ENCODE peak calls at places on chromosomes 2 and 18, in ten cellular contexts. One of them, this sample, is unnamed.

GRCh38 chr2:180679693-180680092 is 300.7 kb upstream of the UBE2E3 start:
- DNase-seq in tibial artery: no peak
- DNase-seq in fibroblast of lung: no peak
- DNase-seq in psoas muscle: no peak
- DNase-seq in sigmoid colon: no peak
- DNase-seq in endodermal cell: peak; percentile 76
- DNase-seq in body of pancreas: no peak
- DNase-seq in breast epithelium: no peak
- DNase-seq in mammary epithelial cell: no peak
- DNase-seq in lower lobe of right lung: no peak
- DNase-seq in this sample: no peak

GRCh38 chr18:58449366-58449935 is 179.4 kb downstream of the ALPK2 start:
- DNase-seq in tibial artery: no peak
- DNase-seq in fibroblast of lung: no peak
- DNase-seq in psoas muscle: no peak
- DNase-seq in sigmoid colon: no peak
- DNase-seq in endodermal cell: peak; percentile 67
- DNase-seq in body of pancreas: no peak
- DNase-seq in breast epithelium: no peak
- DNase-seq in mammary epithelial cell: peak; percentile 36
- DNase-seq in lower lobe of right lung: no peak
- DNase-seq in this sample: no peak

GRCh38 chr2:137229834-137230233 is 464.5 kb downstream of the THSD7B start:
- DNase-seq in tibial artery: no peak
- DNase-seq in fibroblast of lung: no peak
- DNase-seq in psoas muscle: no peak
- DNase-seq in sigmoid colon: no peak
- DNase-seq in endodermal cell: no peak
- DNase-seq in body of pancreas: no peak
- DNase-seq in breast epithelium: no peak
- DNase-seq in mammary epithelial cell: no peak
- DNase-seq in lower lobe of right lung: no peak
- DNase-seq in this sample: no peak

GRCh38 chr2:119756837-119757236 is 2.9 kb upstream of the PTPN4 start:
- DNase-seq in tibial artery: peak; percentile 72
- DNase-seq in fibroblast of lung: peak; percentile 94
- DNase-seq in psoas muscle: peak; percentile 78
- DNase-seq in sigmoid colon: no peak
- DNase-seq in endodermal cell: no peak
- DNase-seq in body of pancreas: peak; percentile 63
- DNase-seq in breast epithelium: no peak
- DNase-seq in mammary epithelial cell: peak; percentile 83
- DNase-seq in lower lobe of right lung: no peak
- DNase-seq in this sample: peak; percentile 73

GRCh38 chr2:47344890-47345583 is 57.9 kb upstream of the MSH2 start:
- DNase-seq in tibial artery: peak; percentile 33
- DNase-seq in fibroblast of lung: peak; percentile 88
- DNase-seq in psoas muscle: peak; percentile 46
- DNase-seq in sigmoid colon: peak; percentile 76
- DNase-seq in endodermal cell: peak; percentile 99
- DNase-seq in body of pancreas: peak; percentile 77
- DNase-seq in breast epithelium: peak; percentile 66
- DNase-seq in mammary epithelial cell: no peak
- DNase-seq in lower lobe of right lung: peak; percentile 86
- DNase-seq in this sample: peak; percentile 62

GRCh38 chr2:41879367-41879871 is 168.4 kb upstream of the PKDCC start:
- DNase-seq in tibial artery: no peak
- DNase-seq in fibroblast of lung: peak; percentile 76
- DNase-seq in psoas muscle: no peak
- DNase-seq in sigmoid colon: no peak
- DNase-seq in endodermal cell: no peak
- DNase-seq in body of pancreas: no peak
- DNase-seq in breast epithelium: no peak
- DNase-seq in mammary epithelial cell: no peak
- DNase-seq in lower lobe of right lung: no peak
- DNase-seq in this sample: no peak

GRCh38 chr18:60372598-60372997 is at the start of gene MC4R:
- DNase-seq in tibial artery: no peak
- DNase-seq in fibroblast of lung: peak; percentile 80
- DNase-seq in psoas muscle: no peak
- DNase-seq in sigmoid colon: no peak
- DNase-seq in endodermal cell: peak; percentile 71
- DNase-seq in body of pancreas: no peak
- DNase-seq in breast epithelium: no peak
- DNase-seq in mammary epithelial cell: peak; percentile 35
- DNase-seq in lower lobe of right lung: no peak
- DNase-seq in this sample: peak; percentile 51

GRCh38 chr2:158211516-158211915 is 109.8 kb downstream of the UPP2 start:
- DNase-seq in tibial artery: no peak
- DNase-seq in fibroblast of lung: peak; percentile 20
- DNase-seq in psoas muscle: no peak
- DNase-seq in sigmoid colon: no peak
- DNase-seq in endodermal cell: no peak
- DNase-seq in body of pancreas: no peak
- DNase-seq in breast epithelium: no peak
- DNase-seq in mammary epithelial cell: no peak
- DNase-seq in lower lobe of right lung: no peak
- DNase-seq in this sample: no peak

GRCh38 chr2:12498703-12499102 is 218.0 kb upstream of the TRIB2 start:
- DNase-seq in tibial artery: no peak
- DNase-seq in fibroblast of lung: peak; percentile 59
- DNase-seq in psoas muscle: no peak
- DNase-seq in sigmoid colon: no peak
- DNase-seq in endodermal cell: no peak
- DNase-seq in body of pancreas: no peak
- DNase-seq in breast epithelium: no peak
- DNase-seq in mammary epithelial cell: peak; percentile 54
- DNase-seq in lower lobe of right lung: no peak
- DNase-seq in this sample: no peak

GRCh38 chr2:144674071-144674470 is 154.2 kb upstream of the ZEB2 start:
- DNase-seq in tibial artery: no peak
- DNase-seq in fibroblast of lung: no peak
- DNase-seq in psoas muscle: no peak
- DNase-seq in sigmoid colon: no peak
- DNase-seq in endodermal cell: no peak
- DNase-seq in body of pancreas: no peak
- DNase-seq in breast epithelium: no peak
- DNase-seq in mammary epithelial cell: no peak
- DNase-seq in lower lobe of right lung: no peak
- DNase-seq in this sample: no peak

GRCh38 chr2:98459776-98460175 is 15.1 kb downstream of the INPP4A start:
- DNase-seq in tibial artery: no peak
- DNase-seq in fibroblast of lung: no peak
- DNase-seq in psoas muscle: no peak
- DNase-seq in sigmoid colon: peak; percentile 55
- DNase-seq in endodermal cell: peak; percentile 34
- DNase-seq in body of pancreas: peak; percentile 5
- DNase-seq in breast epithelium: no peak
- DNase-seq in mammary epithelial cell: peak; percentile 57
- DNase-seq in lower lobe of right lung: no peak
- DNase-seq in this sample: no peak

GRCh38 chr2:175107146-175107545 is 60.9 kb downstream of the ATF2 start:
- DNase-seq in tibial artery: no peak
- DNase-seq in fibroblast of lung: no peak
- DNase-seq in psoas muscle: no peak
- DNase-seq in sigmoid colon: no peak
- DNase-seq in endodermal cell: no peak
- DNase-seq in body of pancreas: no peak
- DNase-seq in breast epithelium: no peak
- DNase-seq in mammary epithelial cell: no peak
- DNase-seq in lower lobe of right lung: no peak
- DNase-seq in this sample: no peak

GRCh38 chr2:85766214-85766613 is 12.4 kb downstream of the ATOH8 start:
- DNase-seq in tibial artery: no peak
- DNase-seq in fibroblast of lung: no peak
- DNase-seq in psoas muscle: no peak
- DNase-seq in sigmoid colon: no peak
- DNase-seq in endodermal cell: no peak
- DNase-seq in body of pancreas: no peak
- DNase-seq in breast epithelium: no peak
- DNase-seq in mammary epithelial cell: no peak
- DNase-seq in lower lobe of right lung: no peak
- DNase-seq in this sample: peak; percentile 51
- H3K4me1 ChIP-seq in tibial artery: peaks cover 84% of the 10 kb centered on the region
- H3K4me1 ChIP-seq in fibroblast of lung: peaks cover 10% of the 10 kb centered on the region
- H3K4me1 ChIP-seq in psoas muscle: peaks cover 44% of the 10 kb centered on the region
- H3K4me1 ChIP-seq in sigmoid colon: no peaks in the 10 kb centered on the region
- H3K4me1 ChIP-seq in endodermal cell: peaks cover 29% of the 10 kb centered on the region
- H3K4me1 ChIP-seq in body of pancreas: peaks cover 45% of the 10 kb centered on the region
- H3K4me1 ChIP-seq in breast epithelium: peaks cover 8% of the 10 kb centered on the region
- H3K4me1 ChIP-seq in mammary epithelial cell: no peaks in the 10 kb centered on the region
- H3K4me1 ChIP-seq in lower lobe of right lung: peaks cover 69% of the 10 kb centered on the region
- H3K4me1 ChIP-seq in this sample: peaks cover 69% of the 10 kb centered on the region

GRCh38 chr2:237532225-237532624 is 34.1 kb upstream of the PRLH start:
- DNase-seq in tibial artery: no peak
- DNase-seq in fibroblast of lung: no peak
- DNase-seq in psoas muscle: no peak
- DNase-seq in sigmoid colon: no peak
- DNase-seq in endodermal cell: no peak
- DNase-seq in body of pancreas: no peak
- DNase-seq in breast epithelium: no peak
- DNase-seq in mammary epithelial cell: peak; percentile 24
- DNase-seq in lower lobe of right lung: no peak
- DNase-seq in this sample: no peak

GRCh38 chr2:237536083-237536415 is 30.3 kb upstream of the PRLH start:
- DNase-seq in tibial artery: no peak
- DNase-seq in fibroblast of lung: no peak
- DNase-seq in psoas muscle: no peak
- DNase-seq in sigmoid colon: no peak
- DNase-seq in endodermal cell: no peak
- DNase-seq in body of pancreas: no peak
- DNase-seq in breast epithelium: no peak
- DNase-seq in mammary epithelial cell: no peak
- DNase-seq in lower lobe of right lung: no peak
- DNase-seq in this sample: no peak

GRCh38 chr2:237534380-237534779 is 32.0 kb upstream of the PRLH start:
- DNase-seq in tibial artery: no peak
- DNase-seq in fibroblast of lung: no peak
- DNase-seq in psoas muscle: no peak
- DNase-seq in sigmoid colon: no peak
- DNase-seq in endodermal cell: no peak
- DNase-seq in body of pancreas: no peak
- DNase-seq in breast epithelium: no peak
- DNase-seq in mammary epithelial cell: no peak
- DNase-seq in lower lobe of right lung: no peak
- DNase-seq in this sample: no peak

GRCh38 chr2:237535385-237536082 is 30.8 kb upstream of the PRLH start:
- DNase-seq in tibial artery: no peak
- DNase-seq in fibroblast of lung: no peak
- DNase-seq in psoas muscle: no peak
- DNase-seq in sigmoid colon: no peak
- DNase-seq in endodermal cell: no peak
- DNase-seq in body of pancreas: no peak
- DNase-seq in breast epithelium: no peak
- DNase-seq in mammary epithelial cell: no peak
- DNase-seq in lower lobe of right lung: no peak
- DNase-seq in this sample: no peak

DNA sequence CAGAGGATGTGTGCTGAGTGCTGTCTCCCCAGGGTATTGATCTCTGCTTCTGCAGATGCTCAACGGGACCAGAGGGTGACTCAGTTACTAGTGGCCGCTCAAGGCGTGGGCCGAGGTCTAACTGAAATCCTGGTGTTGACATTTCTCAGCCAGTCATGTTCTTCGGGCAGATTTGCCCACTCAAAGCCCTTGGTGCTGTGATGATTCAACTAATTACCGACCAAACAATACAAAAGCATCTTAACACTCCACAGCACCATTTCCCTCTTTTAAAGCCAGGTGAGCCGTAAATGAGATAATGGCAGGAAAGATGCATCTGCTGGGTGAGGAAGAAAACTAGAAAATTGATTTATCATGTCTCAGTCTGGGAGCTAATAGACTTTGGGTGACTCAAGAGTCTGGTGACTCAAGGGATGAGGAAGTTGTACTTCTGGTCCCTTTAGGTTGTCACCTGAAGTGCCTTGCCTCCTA is 32.7 kb upstream of the PRLH start:
- DNase-seq in tibial artery: no peak
- DNase-seq in fibroblast of lung: peak; percentile 75
- DNase-seq in psoas muscle: no peak
- DNase-seq in sigmoid colon: no peak
- DNase-seq in endodermal cell: no peak
- DNase-seq in body of pancreas: no peak
- DNase-seq in breast epithelium: no peak
- DNase-seq in mammary epithelial cell: no peak
- DNase-seq in lower lobe of right lung: no peak
- DNase-seq in this sample: no peak
- H3K27ac ChIP-seq in tibial artery: no peak overlapping the region
- H3K27ac ChIP-seq in fibroblast of lung: no peak overlapping the region
- H3K27ac ChIP-seq in psoas muscle: no peak overlapping the region
- H3K27ac ChIP-seq in sigmoid colon: no peak overlapping the region
- H3K27ac ChIP-seq in endodermal cell: no peak overlapping the region
- H3K27ac ChIP-seq in body of pancreas: no peak overlapping the region
- H3K27ac ChIP-seq in breast epithelium: no peak overlapping the region
- H3K27ac ChIP-seq in mammary epithelial cell: no peak overlapping the region
- H3K27ac ChIP-seq in lower lobe of right lung: no peak overlapping the region
- H3K27ac ChIP-seq in this sample: no peak overlapping the region

DNA sequence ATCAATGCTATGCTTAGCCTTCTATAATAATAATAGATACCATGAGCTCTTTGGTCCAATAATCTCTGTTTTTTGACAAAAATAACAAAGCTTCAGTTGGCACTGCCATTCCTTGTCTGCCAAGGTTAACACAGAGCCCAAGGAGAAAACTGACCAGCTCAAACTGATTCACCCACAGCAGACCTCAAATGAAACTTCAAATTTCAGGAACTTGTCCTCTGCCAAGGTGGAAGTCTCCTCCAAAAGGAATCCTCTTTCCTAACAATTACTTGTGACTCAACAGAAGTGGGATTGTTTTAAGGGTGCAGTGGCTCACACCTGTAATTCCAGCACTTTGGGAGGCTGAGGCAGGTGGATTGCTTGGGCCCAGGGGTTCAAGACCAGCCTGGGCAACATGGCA is 12.1 kb downstream of the AAK1 start:
- DNase-seq in tibial artery: no peak
- DNase-seq in fibroblast of lung: no peak
- DNase-seq in psoas muscle: no peak
- DNase-seq in sigmoid colon: no peak
- DNase-seq in endodermal cell: no peak
- DNase-seq in body of pancreas: no peak
- DNase-seq in breast epithelium: no peak
- DNase-seq in mammary epithelial cell: no peak
- DNase-seq in lower lobe of right lung: no peak
- DNase-seq in this sample: no peak
- H3K4me1 ChIP-seq in tibial artery: peaks cover 3% of the 10 kb centered on the region
- H3K4me1 ChIP-seq in fibroblast of lung: no peaks in the 10 kb centered on the region
- H3K4me1 ChIP-seq in psoas muscle: peaks cover 50% of the 10 kb centered on the region
- H3K4me1 ChIP-seq in sigmoid colon: no peaks in the 10 kb centered on the region
- H3K4me1 ChIP-seq in endodermal cell: no peaks in the 10 kb centered on the region
- H3K4me1 ChIP-seq in body of pancreas: peaks cover 23% of the 10 kb centered on the region
- H3K4me1 ChIP-seq in breast epithelium: no peaks in the 10 kb centered on the region
- H3K4me1 ChIP-seq in mammary epithelial cell: no peaks in the 10 kb centered on the region
- H3K4me1 ChIP-seq in lower lobe of right lung: peaks cover 47% of the 10 kb centered on the region
- H3K4me1 ChIP-seq in this sample: peaks cover 3% of the 10 kb centered on the region

DNA sequence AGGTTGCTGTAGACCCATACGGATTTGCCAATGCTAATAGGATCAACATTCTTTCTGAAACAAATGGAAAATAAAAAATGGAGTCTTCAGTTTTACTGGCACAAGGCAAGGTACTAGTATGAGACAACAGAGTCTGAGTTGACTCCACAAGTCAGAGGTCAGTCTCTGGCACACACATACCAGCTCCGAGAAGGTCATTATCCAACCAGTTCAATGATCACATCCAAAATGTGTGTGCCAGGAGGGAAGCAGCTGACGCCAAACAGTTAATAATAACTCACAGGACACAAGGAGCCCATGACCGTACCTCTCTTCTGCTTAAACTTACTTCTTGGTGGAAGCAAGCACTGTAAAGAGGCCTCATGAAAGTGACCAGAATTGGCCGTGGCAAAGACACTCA is 528.6 kb downstream of the ZNF516 start:
- DNase-seq in tibial artery: no peak
- DNase-seq in fibroblast of lung: no peak
- DNase-seq in psoas muscle: no peak
- DNase-seq in sigmoid colon: no peak
- DNase-seq in endodermal cell: no peak
- DNase-seq in body of pancreas: no peak
- DNase-seq in breast epithelium: no peak
- DNase-seq in mammary epithelial cell: no peak
- DNase-seq in lower lobe of right lung: no peak
- DNase-seq in this sample: no peak
- H3K27ac ChIP-seq in tibial artery: no peak overlapping the region
- H3K27ac ChIP-seq in fibroblast of lung: no peak overlapping the region
- H3K27ac ChIP-seq in psoas muscle: no peak overlapping the region
- H3K27ac ChIP-seq in sigmoid colon: no peak overlapping the region
- H3K27ac ChIP-seq in endodermal cell: no peak overlapping the region
- H3K27ac ChIP-seq in body of pancreas: no peak overlapping the region
- H3K27ac ChIP-seq in breast epithelium: no peak overlapping the region
- H3K27ac ChIP-seq in mammary epithelial cell: no peak overlapping the region
- H3K27ac ChIP-seq in lower lobe of right lung: no peak overlapping the region
- H3K27ac ChIP-seq in this sample: no peak overlapping the region

This sample was measured in right cardiac atrium.